ENCODE peak calls at places on chromosomes 4 and X, in five cellular contexts. R, C, H, I and N are unnamed samples. For H3K27me3 and H3K4me1, the result is how much of the 10 kb centered on the place peaks cover.

GRCh38 chr4:47570816-47571215 is 85.7 kb downstream of the ATP10D start:
- DNase-seq in R (no peak), I (no peak), H (no peak), C (no peak), N (no peak)

GRCh38 chrX:111114806-111115205 is 18.8 kb downstream of the PAK3 start:
- DNase-seq in H (no peak), C (no peak), I (no peak), R (no peak), N (no peak)

GRCh38 chr4:184978211-184978610 is 40.1 kb upstream of the HELT start:
- DNase-seq in R (no peak), H (no peak), I (no peak), C (no peak), N (no peak)

GRCh38 chr4:188722911-188723310 is 583.7 kb downstream of the TRIML1 start:
- DNase-seq in H (no peak), R (no peak), I (no peak), C (no peak), N (peak)

GRCh38 chrX:16465081-16465876 is 184.7 kb upstream of the S100G start:
- DNase-seq in C (no peak), R (no peak), I (no peak), H (no peak), N (no peak)

GRCh38 chrX:49256268-49256995 is 8.1 kb downstream of the FOXP3 start:
- DNase-seq in H (no peak), R (no peak), I (no peak), C (no peak), N (no peak)

GRCh38 chr4:76194325-76194724 is 19.3 kb downstream of the SCARB2 start:
- DNase-seq in C (no peak), H (no peak), R (no peak), I (no peak), N (peak)

GRCh38 chr4:153603258-153603657 is 80.8 kb upstream of the TLR2 start:
- DNase-seq in R (no peak), I (no peak), C (no peak), H (no peak), N (no peak)

GRCh38 chrX:40531056-40531826 is 49.5 kb upstream of the ATP6AP2 start:
- DNase-seq in R (no peak), H (no peak), C (no peak), I (peak), N (no peak)

GRCh38 chrX:80335062-80335830 is 85.0 kb upstream of the TENT5D start:
- DNase-seq in H (no peak), C (peak), I (peak), R (peak), N (no peak)

GRCh38 chr4:150583287-150584197 is 1.6 kb downstream of the MAB21L2 start:
- DNase-seq in R (peak), I (peak), H (no peak), C (peak), N (peak)

GRCh38 chr4:129455462-129455861 is 359.5 kb downstream of the C4orf33 start:
- DNase-seq in H (no peak), I (peak), C (no peak), R (peak), N (no peak)

GRCh38 chr4:86569103-86569870 is 24.8 kb upstream of the PTPN13 start:
- DNase-seq in I (no peak), R (no peak), C (no peak), H (no peak), N (no peak)
- H3K27me3 ChIP-seq in I (under half), R (under half), C (under half), H (under half), N (under half)

DNA sequence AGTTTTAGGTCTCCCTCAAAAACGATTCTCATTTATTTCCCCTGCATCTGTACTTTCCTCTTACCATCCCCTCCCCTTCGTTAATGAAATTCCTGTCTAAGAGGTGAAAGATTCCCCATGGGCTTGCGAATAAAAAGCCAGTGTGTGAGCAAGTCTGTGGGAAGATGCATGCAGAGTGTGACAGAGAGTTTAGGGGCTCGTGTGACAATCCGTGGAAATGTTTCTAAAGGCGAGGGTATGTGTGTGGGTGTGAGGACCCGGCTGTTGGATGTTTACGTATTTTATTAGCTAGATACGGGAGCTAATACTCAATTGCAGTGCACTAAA is 716 bp upstream of the HOPX start:
- DNase-seq in R (no peak), C (no peak), H (no peak), I (no peak), N (no peak)
- H3K9ac ChIP-seq in R (no peak), C (no peak), H (no peak), I (no peak), N (no peak)

GRCh38 chr4:94581766-94582165 is 130.0 kb downstream of the PDLIM5 start:
- DNase-seq in I (no peak), C (no peak), H (no peak), R (no peak), N (no peak)
- H3K4me1 ChIP-seq in I (under half), C (under half), H (under half), R (under half), N (under half)

DNA sequence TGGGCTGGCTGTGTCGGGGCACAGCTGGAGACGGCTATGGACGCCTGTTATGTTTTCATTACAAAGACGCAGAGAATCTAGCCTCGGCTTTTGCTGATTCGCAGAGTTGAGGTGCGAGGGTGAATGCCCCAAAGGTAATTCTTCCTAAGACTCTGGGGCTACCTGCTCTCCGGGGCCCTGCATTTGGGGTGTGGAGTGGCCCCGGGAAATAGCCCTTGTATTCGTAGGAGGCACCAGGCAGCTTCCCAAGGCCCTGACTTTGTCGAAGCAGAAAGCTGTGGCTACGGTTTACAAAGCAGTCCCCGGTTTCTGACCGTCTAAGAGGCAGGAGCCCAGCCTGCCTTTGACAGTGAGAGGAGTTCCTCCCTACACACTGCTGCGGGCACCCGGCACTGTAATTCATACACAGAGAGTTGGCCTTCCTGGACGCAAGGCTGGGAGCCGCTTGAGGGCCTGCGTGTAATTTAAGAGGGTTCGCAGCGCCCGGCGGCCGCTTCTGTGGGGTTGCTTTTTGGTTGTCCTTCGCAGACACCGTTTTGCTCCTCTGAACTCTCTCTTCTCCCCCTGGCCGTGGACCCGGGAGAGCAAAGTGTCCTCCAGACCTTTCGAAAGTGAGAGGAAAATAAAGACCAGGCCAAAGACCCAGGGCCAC is 1.9 kb downstream of the SHOX start:
- DNase-seq in C (peak), I (peak), R (no peak), H (no peak), N (no peak)
- H3K27me3 ChIP-seq in C (half or more), I (half or more), R (half or more), H (under half), N (under half)

GRCh38 chr4:69563424-69563823 is 67.7 kb upstream of the UGT2B4 start:
- DNase-seq in C (no peak), I (no peak), R (no peak), H (no peak), N (no peak)
- H3K9ac ChIP-seq in C (no peak), I (no peak), R (no peak), H (no peak), N (no peak)

GRCh38 chr4:173246719-173247118 is 78.1 kb downstream of the GALNT7 start:
- DNase-seq in R (no peak), I (no peak), H (no peak), C (no peak), N (no peak)
- H3K4me1 ChIP-seq in R (under half), I (under half), H (under half), C (under half), N (under half)

DNA sequence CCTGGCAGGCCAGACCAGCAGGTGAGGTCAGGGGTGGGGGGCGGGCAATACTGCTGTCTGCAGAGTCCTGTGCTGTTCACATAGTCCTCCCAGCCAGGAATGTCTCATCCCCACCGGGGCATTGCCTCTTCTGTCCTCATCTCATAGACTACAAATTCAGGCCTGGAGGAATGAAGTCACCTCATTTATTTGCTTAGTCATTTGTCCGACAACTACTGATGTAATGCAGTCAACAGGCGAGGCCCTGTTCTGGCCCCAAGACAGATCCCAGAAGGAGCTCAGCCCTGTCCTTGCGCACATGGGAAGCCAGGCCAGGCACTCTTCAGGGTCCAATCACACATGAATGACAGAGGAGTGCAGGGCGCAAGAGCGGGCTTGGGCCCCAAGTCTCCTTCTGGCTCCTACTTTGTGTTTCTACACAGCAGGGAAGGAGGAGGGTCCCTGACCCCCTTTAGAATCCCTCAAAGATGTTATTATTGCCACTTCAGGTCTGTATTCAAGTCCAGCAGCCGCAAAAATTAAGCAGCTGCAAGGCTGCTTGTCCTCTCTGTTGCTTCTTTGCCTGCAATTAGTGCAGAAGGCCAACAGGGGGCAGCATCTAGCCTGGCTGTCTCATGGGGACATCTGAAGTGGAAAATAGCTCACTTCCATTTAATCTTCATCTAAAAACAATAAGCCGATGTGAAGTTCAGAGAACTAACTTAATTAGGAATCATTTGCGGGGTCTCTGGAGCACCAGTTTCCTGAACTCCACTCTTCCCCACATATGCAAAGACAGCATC is 15.2 kb upstream of the HMX1 start:
- DNase-seq in I (no peak), C (no peak), H (no peak), R (no peak), N (no peak)
- H3K27me3 ChIP-seq in I (half or more), C (half or more), H (under half), R (under half), N (under half)

GRCh38 chrX:13000311-13000811 is 25.5 kb downstream of the TMSB4X start:
- DNase-seq in C (no peak), R (no peak), I (no peak), H (no peak), N (no peak)
- H3K9ac ChIP-seq in C (no peak), R (peak), I (no peak), H (no peak), N (no peak)